ENCODE peak calls at places on chromosomes 11 and 22, in nine cellular contexts. One of them, this sample, is unnamed.

GRCh38 chr11:36605221-36606216 is 7.5 kb upstream of the RAG2 start:
- DNase-seq in Right ventricle myocardium superior: no peak
- DNase-seq in mucosa of descending colon: no peak
- DNase-seq in bronchial epithelial cell: no peak
- DNase-seq in CD4-positive, alpha-beta T cell: no peak
- DNase-seq in posterior vena cava: no peak
- DNase-seq in neuronal stem cell: no peak
- DNase-seq in stimulated activated CD4-positive, alpha-beta T cell treated with anti-CD3 and anti-CD28 coated beads, Interleukin-2, amount 100 ng/mL, for 24 hours: no peak
- DNase-seq in body of pancreas: no peak
- DNase-seq in this sample: no peak

GRCh38 chr22:45201678-45202332 is 38.1 kb downstream of the NUP50 start:
- DNase-seq in Right ventricle myocardium superior: no peak
- DNase-seq in mucosa of descending colon: no peak
- DNase-seq in bronchial epithelial cell: peak
- DNase-seq in CD4-positive, alpha-beta T cell: no peak
- DNase-seq in posterior vena cava: no peak
- DNase-seq in neuronal stem cell: no peak
- DNase-seq in stimulated activated CD4-positive, alpha-beta T cell treated with anti-CD3 and anti-CD28 coated beads, Interleukin-2, amount 100 ng/mL, for 24 hours: no peak
- DNase-seq in body of pancreas: no peak
- DNase-seq in this sample: no peak

GRCh38 chr22:32672542-32672941 is 129.0 kb upstream of the TIMP3 start:
- DNase-seq in Right ventricle myocardium superior: no peak
- DNase-seq in mucosa of descending colon: no peak
- DNase-seq in bronchial epithelial cell: no peak
- DNase-seq in CD4-positive, alpha-beta T cell: no peak
- DNase-seq in posterior vena cava: no peak
- DNase-seq in neuronal stem cell: no peak
- DNase-seq in stimulated activated CD4-positive, alpha-beta T cell treated with anti-CD3 and anti-CD28 coated beads, Interleukin-2, amount 100 ng/mL, for 24 hours: no peak
- DNase-seq in body of pancreas: no peak
- DNase-seq in this sample: no peak

GRCh38 chr22:19755145-19755710 is 5.3 kb upstream of the TBX1 start:
- DNase-seq in Right ventricle myocardium superior: no peak
- DNase-seq in mucosa of descending colon: no peak
- DNase-seq in bronchial epithelial cell: no peak
- DNase-seq in CD4-positive, alpha-beta T cell: no peak
- DNase-seq in posterior vena cava: no peak
- DNase-seq in neuronal stem cell: no peak
- DNase-seq in stimulated activated CD4-positive, alpha-beta T cell treated with anti-CD3 and anti-CD28 coated beads, Interleukin-2, amount 100 ng/mL, for 24 hours: no peak
- DNase-seq in body of pancreas: no peak
- DNase-seq in this sample: no peak

GRCh38 chr11:34028407-34028804 is 23.1 kb upstream of the CAPRIN1 start:
- DNase-seq in Right ventricle myocardium superior: peak
- DNase-seq in mucosa of descending colon: peak
- DNase-seq in bronchial epithelial cell: no peak
- DNase-seq in CD4-positive, alpha-beta T cell: no peak
- DNase-seq in posterior vena cava: no peak
- DNase-seq in neuronal stem cell: no peak
- DNase-seq in stimulated activated CD4-positive, alpha-beta T cell treated with anti-CD3 and anti-CD28 coated beads, Interleukin-2, amount 100 ng/mL, for 24 hours: no peak
- DNase-seq in body of pancreas: peak
- DNase-seq in this sample: no peak

GRCh38 chr11:35029979-35030378 is 109.0 kb upstream of the CD44 start:
- DNase-seq in Right ventricle myocardium superior: no peak
- DNase-seq in mucosa of descending colon: no peak
- DNase-seq in bronchial epithelial cell: peak
- DNase-seq in CD4-positive, alpha-beta T cell: no peak
- DNase-seq in posterior vena cava: no peak
- DNase-seq in neuronal stem cell: no peak
- DNase-seq in stimulated activated CD4-positive, alpha-beta T cell treated with anti-CD3 and anti-CD28 coated beads, Interleukin-2, amount 100 ng/mL, for 24 hours: peak
- DNase-seq in body of pancreas: no peak
- DNase-seq in this sample: no peak

GRCh38 chr11:130649749-130650275 is 201.4 kb downstream of the ADAMTS15 start:
- DNase-seq in Right ventricle myocardium superior: no peak
- DNase-seq in mucosa of descending colon: no peak
- DNase-seq in bronchial epithelial cell: no peak
- DNase-seq in CD4-positive, alpha-beta T cell: no peak
- DNase-seq in posterior vena cava: no peak
- DNase-seq in neuronal stem cell: no peak
- DNase-seq in stimulated activated CD4-positive, alpha-beta T cell treated with anti-CD3 and anti-CD28 coated beads, Interleukin-2, amount 100 ng/mL, for 24 hours: no peak
- DNase-seq in body of pancreas: no peak
- DNase-seq in this sample: no peak

GRCh38 chr11:130546901-130547694 is 98.7 kb downstream of the ADAMTS15 start:
- DNase-seq in Right ventricle myocardium superior: no peak
- DNase-seq in mucosa of descending colon: no peak
- DNase-seq in bronchial epithelial cell: no peak
- DNase-seq in CD4-positive, alpha-beta T cell: no peak
- DNase-seq in posterior vena cava: no peak
- DNase-seq in neuronal stem cell: no peak
- DNase-seq in stimulated activated CD4-positive, alpha-beta T cell treated with anti-CD3 and anti-CD28 coated beads, Interleukin-2, amount 100 ng/mL, for 24 hours: no peak
- DNase-seq in body of pancreas: no peak
- DNase-seq in this sample: no peak

GRCh38 chr11:88042238-88043032 is 132.8 kb downstream of the RAB38 start:
- DNase-seq in Right ventricle myocardium superior: no peak
- DNase-seq in mucosa of descending colon: no peak
- DNase-seq in bronchial epithelial cell: no peak
- DNase-seq in CD4-positive, alpha-beta T cell: no peak
- DNase-seq in posterior vena cava: no peak
- DNase-seq in neuronal stem cell: no peak
- DNase-seq in stimulated activated CD4-positive, alpha-beta T cell treated with anti-CD3 and anti-CD28 coated beads, Interleukin-2, amount 100 ng/mL, for 24 hours: no peak
- DNase-seq in body of pancreas: no peak
- DNase-seq in this sample: no peak

GRCh38 chr11:72816404-72816990 is 2.3 kb downstream of the ATG16L2 start:
- DNase-seq in Right ventricle myocardium superior: no peak
- DNase-seq in mucosa of descending colon: no peak
- DNase-seq in bronchial epithelial cell: no peak
- DNase-seq in CD4-positive, alpha-beta T cell: no peak
- DNase-seq in posterior vena cava: no peak
- DNase-seq in neuronal stem cell: no peak
- DNase-seq in stimulated activated CD4-positive, alpha-beta T cell treated with anti-CD3 and anti-CD28 coated beads, Interleukin-2, amount 100 ng/mL, for 24 hours: no peak
- DNase-seq in body of pancreas: no peak
- DNase-seq in this sample: no peak

GRCh38 chr11:59025097-59025496 is 61.0 kb upstream of the GLYATL1B start:
- DNase-seq in Right ventricle myocardium superior: no peak
- DNase-seq in mucosa of descending colon: peak
- DNase-seq in bronchial epithelial cell: no peak
- DNase-seq in CD4-positive, alpha-beta T cell: no peak
- DNase-seq in posterior vena cava: no peak
- DNase-seq in neuronal stem cell: no peak
- DNase-seq in stimulated activated CD4-positive, alpha-beta T cell treated with anti-CD3 and anti-CD28 coated beads, Interleukin-2, amount 100 ng/mL, for 24 hours: no peak
- DNase-seq in body of pancreas: peak
- DNase-seq in this sample: peak

This sample was measured in small intestine.